ENCODE peak calls at places on chromosome 15, in ten cellular contexts. R, K, S, M, B, Q, D, H, T and X are unnamed samples.

GRCh38 chr15:75721462-75721922 is 8.8 kb upstream of the CSPG4 start:
- DNase-seq in R (no peak), K (no peak), S (no peak), M (no peak), B (no peak), Q (peak; percentile 40), D (no peak), H (no peak), T (no peak), X (no peak)

GRCh38 chr15:82709081-82709420 is 624 bp downstream of the AP3B2 start:
- DNase-seq in R (no peak), K (no peak), S (no peak), M (no peak), B (no peak), Q (no peak), D (no peak), H (no peak), T (no peak), X (no peak)

GRCh38 chr15:77035584-77035983 is 35.3 kb downstream of the TSPAN3 start:
- DNase-seq in R (no peak), K (peak; percentile 69), S (peak; percentile 40), M (no peak), B (no peak), Q (no peak), D (no peak), H (no peak), T (peak; percentile 18), X (no peak)

GRCh38 chr15:27359586-27359985 is 388.6 kb downstream of the GABRG3 start:
- DNase-seq in R (no peak), K (no peak), S (no peak), M (no peak), B (no peak), Q (no peak), D (no peak), H (no peak), T (no peak), X (no peak)

GRCh38 chr15:82952156-82953081 is at the start of gene HOMER2:
- DNase-seq in R (peak; percentile 79), K (no peak), S (no peak), M (peak; percentile 42), B (peak; percentile 50), Q (peak; percentile 66), D (no peak), H (peak; percentile 41), T (no peak), X (no peak)

GRCh38 chr15:34682673-34683072 is 72.1 kb downstream of the GJD2 start:
- DNase-seq in R (no peak), K (no peak), S (no peak), M (peak; percentile 92), B (no peak), Q (no peak), D (peak; percentile 8), H (no peak), T (no peak), X (peak; percentile 69)

GRCh38 chr15:64216722-64217428 is 54.1 kb upstream of the PPIB start:
- DNase-seq in R (no peak), K (no peak), S (no peak), M (no peak), B (peak; percentile 51), Q (no peak), D (no peak), H (no peak), T (no peak), X (no peak)

GRCh38 chr15:41512512-41513281 is 930 bp downstream of the LTK start:
- DNase-seq in R (peak; percentile 28), K (no peak), S (no peak), M (no peak), B (peak; percentile 24), Q (no peak), D (no peak), H (peak; percentile 26), T (peak; percentile 40), X (no peak)

GRCh38 chr15:55915221-55915620 is 78.2 kb downstream of the NEDD4 start:
- DNase-seq in R (no peak), K (no peak), S (no peak), M (no peak), B (no peak), Q (no peak), D (no peak), H (no peak), T (no peak), X (no peak)

GRCh38 chr15:73956276-73957086 is 30.2 kb downstream of the LOXL1 start:
- DNase-seq in R (no peak), K (no peak), S (no peak), M (peak; percentile 91), B (peak; percentile 38), Q (no peak), D (peak; percentile 63), H (peak; percentile 96), T (no peak), X (peak; percentile 91)

GRCh38 chr15:99967841-99968371 is 234.7 kb upstream of the LYSMD4 start:
- DNase-seq in R (no peak), K (peak; percentile 52), S (no peak), M (peak; percentile 97), B (no peak), Q (no peak), D (no peak), H (no peak), T (no peak), X (no peak)

GRCh38 chr15:82052751-82053150 is 6.9 kb upstream of the MEX3B start:
- DNase-seq in R (no peak), K (no peak), S (no peak), M (no peak), B (no peak), Q (no peak), D (no peak), H (no peak), T (no peak), X (no peak)

GRCh38 chr15:67121725-67122600 is 56.6 kb downstream of the SMAD3 start:
- DNase-seq in R (no peak), K (no peak), S (no peak), M (no peak), B (no peak), Q (no peak), D (no peak), H (no peak), T (no peak), X (no peak)
- H3K27ac ChIP-seq in R (no peak overlapping the region), K (peak overlapping the region; percentile 92), S (peak overlapping the region; percentile 88), M (peak overlapping the region; percentile 94), B (peak overlapping the region; percentile 92), Q (peak overlapping the region; percentile 97), D (peak overlapping the region; percentile 98), H (peak overlapping the region; percentile 98), T (peak overlapping the region; percentile 75), X (peak overlapping the region; percentile 100)

DNA sequence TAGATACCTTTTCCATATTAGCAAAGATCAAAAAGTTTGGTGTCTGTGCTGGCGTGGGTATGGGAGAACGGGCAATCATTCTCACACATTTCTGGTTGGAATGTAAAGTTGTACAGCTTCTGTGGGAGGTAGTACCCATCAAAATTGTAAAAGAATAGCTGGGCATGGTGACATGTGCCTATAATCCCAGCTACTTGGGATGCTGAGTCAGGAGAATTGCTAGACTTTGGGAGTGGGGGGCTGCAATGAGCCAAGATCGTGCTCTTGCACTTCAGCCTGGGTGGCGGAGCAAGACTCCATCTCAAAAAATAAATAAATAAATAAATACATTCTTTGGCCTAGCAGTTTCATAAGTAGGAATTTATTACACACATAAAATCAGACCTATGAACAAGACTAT is 22.9 kb downstream of the LCTL start:
- DNase-seq in R (no peak), K (no peak), S (no peak), M (no peak), B (no peak), Q (no peak), D (no peak), H (no peak), T (no peak), X (no peak)
- TF ChIP-seq CTCF in R (no peak), K (no peak), S (no peak), M (no peak), B (no peak), Q (no peak), D (no peak), H (no peak), T (no peak), X (no peak)

GRCh38 chr15:22979699-22980188 is 424 bp downstream of the CYFIP1 start:
- DNase-seq in R (peak; percentile 78), K (no peak), S (no peak), M (peak; percentile 46), B (peak; percentile 71), Q (peak; percentile 61), D (no peak), H (peak; percentile 15), T (peak; percentile 40), X (no peak)

GRCh38 chr15:22978691-22979068 is 1.5 kb downstream of the CYFIP1 start:
- DNase-seq in R (peak; percentile 17), K (no peak), S (no peak), M (no peak), B (no peak), Q (no peak), D (no peak), H (no peak), T (no peak), X (no peak)

GRCh38 chr15:22979069-22979698 is 984 bp downstream of the CYFIP1 start:
- DNase-seq in R (peak; percentile 69), K (peak; percentile 89), S (peak; percentile 85), M (peak; percentile 70), B (peak; percentile 48), Q (peak; percentile 72), D (no peak), H (peak; percentile 56), T (peak; percentile 80), X (peak; percentile 40)

GRCh38 chr15:22981336-22981840 is 1.2 kb upstream of the CYFIP1 start:
- DNase-seq in R (no peak), K (peak; percentile 49), S (no peak), M (no peak), B (no peak), Q (no peak), D (no peak), H (no peak), T (no peak), X (no peak)

DNA sequence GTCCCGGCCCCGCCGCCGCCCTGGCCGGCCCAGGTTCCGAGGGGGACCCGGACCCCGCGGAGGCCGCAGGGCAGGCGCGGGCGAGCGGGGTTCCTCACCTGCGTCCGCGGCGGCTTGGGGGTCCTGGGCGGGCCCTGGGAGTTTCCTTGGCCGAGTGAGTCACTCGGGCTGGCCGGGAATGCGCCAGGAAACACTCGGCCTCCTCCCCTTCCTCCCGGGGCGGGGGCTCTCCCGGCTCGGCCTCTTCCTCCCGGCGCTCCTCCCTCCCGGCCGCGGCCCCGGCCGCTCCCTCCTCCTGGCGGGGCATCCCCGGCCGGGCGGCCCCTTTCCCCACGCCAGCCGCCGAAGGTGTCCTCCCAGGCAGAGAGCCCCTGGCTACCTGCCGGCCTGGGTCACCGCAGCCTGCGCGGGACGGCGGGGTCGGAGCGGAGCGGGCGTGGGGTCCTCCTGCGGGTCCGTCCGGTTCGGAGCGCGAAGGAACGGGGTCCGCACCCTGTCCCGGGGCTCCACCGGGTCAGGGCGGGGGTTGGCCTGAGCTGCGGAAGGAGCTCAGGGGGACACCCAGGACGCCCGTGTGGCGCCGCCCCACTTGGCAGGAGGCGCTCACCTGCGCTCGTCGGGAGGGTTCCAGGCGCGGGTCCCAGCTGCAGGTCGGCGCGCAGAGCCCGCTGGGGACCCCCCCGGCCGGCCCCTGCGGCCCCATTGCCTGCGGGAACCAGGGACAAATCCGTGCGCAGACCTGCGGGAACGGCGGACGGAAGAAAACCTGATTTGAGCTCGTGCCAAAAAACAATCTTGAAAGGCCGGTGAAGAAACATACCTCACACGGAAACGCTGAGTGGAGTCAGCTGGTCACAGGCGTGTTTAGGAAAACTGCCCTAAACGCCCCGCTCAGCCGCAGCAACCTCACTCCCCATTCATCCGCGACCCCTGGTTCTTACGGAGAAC is at the start of gene CYFIP1:
- DNase-seq in R (peak; percentile 85), K (peak; percentile 88), S (peak; percentile 93), M (peak; percentile 98), B (peak; percentile 89), Q (peak; percentile 91), D (peak; percentile 37), H (peak; percentile 90), T (peak; percentile 91), X (peak; percentile 69)
- H3K27ac ChIP-seq in R (no peak within 1 kb of the TSS), K (peak within 1 kb of the TSS; percentile 83), S (peak within 1 kb of the TSS; percentile 88), M (peak within 1 kb of the TSS; percentile 88), B (peak within 1 kb of the TSS; percentile 37), Q (peak within 1 kb of the TSS; percentile 64), D (peak within 1 kb of the TSS; percentile 57), H (peak within 1 kb of the TSS; percentile 33), T (peak within 1 kb of the TSS; percentile 83), X (peak within 1 kb of the TSS; percentile 72)

GRCh38 chr15:79185199-79185598 is 94.6 kb upstream of the RASGRF1 start:
- DNase-seq in R (peak; percentile 25), K (no peak), S (no peak), M (no peak), B (no peak), Q (no peak), D (no peak), H (no peak), T (no peak), X (peak; percentile 11)
- TF ChIP-seq CTCF in R (peak; percentile 24), K (no peak), S (no peak), M (no peak), B (no peak), Q (no peak), D (no peak), H (no peak), T (no peak), X (peak; percentile 61)